ENCODE peak calls at places on chromosomes 1 and 21, in nine cellular contexts. One of them, this sample, is unnamed.

GRCh38 chr1:18530567-18531502 is 50.1 kb downstream of the KLHDC7A start:
- DNase-seq in anterior cingulate cortex: no peak
- DNase-seq in progenitor cell of endocrine pancreas: no peak
- DNase-seq in GM12892: no peak
- DNase-seq in foreskin fibroblast: no peak
- DNase-seq in mesenchymal stem cell: no peak
- DNase-seq in DMS79: no peak
- DNase-seq in mesendoderm: peak
- DNase-seq in heart left ventricle: no peak
- DNase-seq in this sample: no peak

GRCh38 chr1:31625561-31626272 is 8.2 kb downstream of the HCRTR1 start:
- DNase-seq in foreskin fibroblast: peak
- DNase-seq in GM12892: no peak
- DNase-seq in anterior cingulate cortex: no peak
- DNase-seq in heart left ventricle: no peak
- DNase-seq in mesendoderm: no peak
- DNase-seq in mesenchymal stem cell: peak
- DNase-seq in DMS79: no peak
- DNase-seq in progenitor cell of endocrine pancreas: no peak
- DNase-seq in this sample: no peak

GRCh38 chr21:33843216-33843615 is 72.4 kb downstream of the ATP5PO start:
- DNase-seq in mesendoderm: no peak
- DNase-seq in progenitor cell of endocrine pancreas: no peak
- DNase-seq in foreskin fibroblast: no peak
- DNase-seq in DMS79: no peak
- DNase-seq in mesenchymal stem cell: no peak
- DNase-seq in heart left ventricle: no peak
- DNase-seq in GM12892: no peak
- DNase-seq in anterior cingulate cortex: peak
- DNase-seq in this sample: no peak

GRCh38 chr1:60394436-60394835 is 320.9 kb upstream of the C1orf87 start:
- DNase-seq in mesenchymal stem cell: no peak
- DNase-seq in DMS79: no peak
- DNase-seq in mesendoderm: no peak
- DNase-seq in GM12892: no peak
- DNase-seq in progenitor cell of endocrine pancreas: no peak
- DNase-seq in foreskin fibroblast: no peak
- DNase-seq in anterior cingulate cortex: no peak
- DNase-seq in heart left ventricle: no peak
- DNase-seq in this sample: no peak

GRCh38 chr21:35206141-35207125 is 157.3 kb upstream of the RUNX1 start:
- DNase-seq in heart left ventricle: no peak
- DNase-seq in foreskin fibroblast: no peak
- DNase-seq in progenitor cell of endocrine pancreas: no peak
- DNase-seq in mesendoderm: peak
- DNase-seq in mesenchymal stem cell: no peak
- DNase-seq in anterior cingulate cortex: no peak
- DNase-seq in GM12892: peak
- DNase-seq in DMS79: no peak
- DNase-seq in this sample: no peak

GRCh38 chr1:211928993-211929637 is 98.6 kb upstream of the LPGAT1 start:
- DNase-seq in foreskin fibroblast: peak
- DNase-seq in GM12892: no peak
- DNase-seq in anterior cingulate cortex: no peak
- DNase-seq in progenitor cell of endocrine pancreas: no peak
- DNase-seq in mesenchymal stem cell: peak
- DNase-seq in heart left ventricle: no peak
- DNase-seq in DMS79: peak
- DNase-seq in mesendoderm: peak
- DNase-seq in this sample: no peak

GRCh38 chr1:78691995-78692747 is 42.5 kb downstream of the IFI44 start:
- DNase-seq in mesenchymal stem cell: no peak
- DNase-seq in foreskin fibroblast: peak
- DNase-seq in GM12892: no peak
- DNase-seq in anterior cingulate cortex: no peak
- DNase-seq in heart left ventricle: no peak
- DNase-seq in progenitor cell of endocrine pancreas: no peak
- DNase-seq in mesendoderm: no peak
- DNase-seq in DMS79: no peak
- DNase-seq in this sample: no peak

GRCh38 chr1:3454811-3455618 is 550 bp downstream of the ARHGEF16 start:
- DNase-seq in foreskin fibroblast: no peak
- DNase-seq in progenitor cell of endocrine pancreas: peak
- DNase-seq in mesendoderm: peak
- DNase-seq in mesenchymal stem cell: peak
- DNase-seq in DMS79: peak
- DNase-seq in GM12892: no peak
- DNase-seq in anterior cingulate cortex: no peak
- DNase-seq in heart left ventricle: peak
- DNase-seq in this sample: no peak

GRCh38 chr1:181101581-181102226 is 13.2 kb downstream of the IER5 start:
- DNase-seq in anterior cingulate cortex: no peak
- DNase-seq in progenitor cell of endocrine pancreas: no peak
- DNase-seq in mesendoderm: peak
- DNase-seq in DMS79: peak
- DNase-seq in GM12892: no peak
- DNase-seq in foreskin fibroblast: peak
- DNase-seq in heart left ventricle: no peak
- DNase-seq in mesenchymal stem cell: peak
- DNase-seq in this sample: no peak

GRCh38 chr21:31502537-31503143 is 156.9 kb upstream of the SOD1 start:
- DNase-seq in GM12892: no peak
- DNase-seq in anterior cingulate cortex: no peak
- DNase-seq in mesenchymal stem cell: no peak
- DNase-seq in foreskin fibroblast: no peak
- DNase-seq in mesendoderm: no peak
- DNase-seq in progenitor cell of endocrine pancreas: no peak
- DNase-seq in heart left ventricle: no peak
- DNase-seq in DMS79: no peak
- DNase-seq in this sample: no peak

GRCh38 chr1:94909486-94909885 is 17.4 kb downstream of the CNN3 start:
- DNase-seq in progenitor cell of endocrine pancreas: no peak
- DNase-seq in DMS79: no peak
- DNase-seq in mesenchymal stem cell: no peak
- DNase-seq in foreskin fibroblast: no peak
- DNase-seq in heart left ventricle: no peak
- DNase-seq in mesendoderm: no peak
- DNase-seq in anterior cingulate cortex: no peak
- DNase-seq in GM12892: no peak
- DNase-seq in this sample: no peak

GRCh38 chr1:162248854-162249535 is 127.7 kb downstream of the SPATA46 start:
- DNase-seq in anterior cingulate cortex: peak
- DNase-seq in GM12892: no peak
- DNase-seq in progenitor cell of endocrine pancreas: no peak
- DNase-seq in foreskin fibroblast: no peak
- DNase-seq in heart left ventricle: no peak
- DNase-seq in mesenchymal stem cell: no peak
- DNase-seq in mesendoderm: peak
- DNase-seq in DMS79: no peak
- DNase-seq in this sample: no peak

GRCh38 chr1:38064232-38064903 is 17.8 kb upstream of the POU3F1 start:
- DNase-seq in DMS79: no peak
- DNase-seq in foreskin fibroblast: peak
- DNase-seq in heart left ventricle: no peak
- DNase-seq in anterior cingulate cortex: peak
- DNase-seq in mesenchymal stem cell: peak
- DNase-seq in mesendoderm: peak
- DNase-seq in progenitor cell of endocrine pancreas: no peak
- DNase-seq in GM12892: no peak
- DNase-seq in this sample: no peak

GRCh38 chr1:147891088-147891487 is 11.5 kb upstream of the GJA8 start:
- DNase-seq in mesendoderm: no peak
- DNase-seq in foreskin fibroblast: no peak
- DNase-seq in GM12892: no peak
- DNase-seq in progenitor cell of endocrine pancreas: no peak
- DNase-seq in mesenchymal stem cell: no peak
- DNase-seq in anterior cingulate cortex: no peak
- DNase-seq in DMS79: no peak
- DNase-seq in heart left ventricle: no peak
- DNase-seq in this sample: no peak

GRCh38 chr1:35568975-35569395 is 4.1 kb upstream of the TFAP2E start:
- DNase-seq in DMS79: peak
- DNase-seq in heart left ventricle: peak
- DNase-seq in GM12892: peak
- DNase-seq in mesendoderm: peak
- DNase-seq in anterior cingulate cortex: peak
- DNase-seq in mesenchymal stem cell: peak
- DNase-seq in progenitor cell of endocrine pancreas: peak
- DNase-seq in foreskin fibroblast: peak
- DNase-seq in this sample: peak

GRCh38 chr1:2273401-2274090 is 45.4 kb downstream of the SKI start:
- DNase-seq in heart left ventricle: no peak
- DNase-seq in mesendoderm: no peak
- DNase-seq in GM12892: no peak
- DNase-seq in mesenchymal stem cell: no peak
- DNase-seq in progenitor cell of endocrine pancreas: no peak
- DNase-seq in foreskin fibroblast: no peak
- DNase-seq in anterior cingulate cortex: no peak
- DNase-seq in DMS79: no peak
- DNase-seq in this sample: no peak

GRCh38 chr1:59595774-59596173 is 219.0 kb upstream of the HOOK1 start:
- DNase-seq in DMS79: no peak
- DNase-seq in anterior cingulate cortex: no peak
- DNase-seq in mesendoderm: no peak
- DNase-seq in GM12892: no peak
- DNase-seq in foreskin fibroblast: peak
- DNase-seq in progenitor cell of endocrine pancreas: no peak
- DNase-seq in heart left ventricle: no peak
- DNase-seq in mesenchymal stem cell: peak
- DNase-seq in this sample: no peak

GRCh38 chr1:50098490-50099109 is 10.1 kb upstream of the ELAVL4 start:
- DNase-seq in progenitor cell of endocrine pancreas: no peak
- DNase-seq in heart left ventricle: no peak
- DNase-seq in foreskin fibroblast: no peak
- DNase-seq in DMS79: peak
- DNase-seq in GM12892: no peak
- DNase-seq in anterior cingulate cortex: no peak
- DNase-seq in mesendoderm: no peak
- DNase-seq in mesenchymal stem cell: no peak
- DNase-seq in this sample: no peak